ENCODE peak calls at places on chromosomes 12 and 14, in four cellular contexts. W is K562, L is H1, Z is SK-N-SH. J is an unnamed sample.

GRCh38 chr14:25033358-25033757 is 16.6 kb downstream of the STXBP6 start:
- DNase-seq in W (no peak), L (no peak), Z (no peak), J (no peak)

GRCh38 chr12:103858335-103858734 is 17.3 kb upstream of the NT5DC3 start:
- DNase-seq in W (no peak), L (no peak), Z (no peak), J (no peak)

GRCh38 chr14:69632154-69632553 is 20.8 kb downstream of the SUSD6 start:
- DNase-seq in W (no peak), L (no peak), Z (no peak), J (no peak)

GRCh38 chr12:122126713-122127597 is 47.1 kb downstream of the IL31 start:
- DNase-seq in W (no peak), L (no peak), Z (no peak), J (no peak)

GRCh38 chr14:32205984-32206383 is 2.9 kb upstream of the RNU6-8 start:
- DNase-seq in W (no peak), L (no peak), Z (no peak), J (peak)

GRCh38 chr12:990649-991349 is at the start of gene ERC1:
- DNase-seq in W (peak), L (peak), Z (peak), J (no peak)

GRCh38 chr12:7899755-7900154 is 27.0 kb upstream of the SLC2A14 start:
- DNase-seq in W (no peak), L (no peak), Z (no peak), J (no peak)

GRCh38 chr14:98952595-98953325 is 319.2 kb downstream of the BCL11B start:
- DNase-seq in W (no peak), L (no peak), Z (no peak), J (no peak)

GRCh38 chr14:81220488-81220766 is 332 bp downstream of the GTF2A1 start:
- DNase-seq in W (no peak), L (no peak), Z (no peak), J (no peak)

GRCh38 chr14:81219821-81220487 is 805 bp downstream of the GTF2A1 start:
- DNase-seq in W (peak), L (peak), Z (peak), J (no peak)

GRCh38 chr14:81221579-81222102 is 882 bp upstream of the GTF2A1 start:
- DNase-seq in W (no peak), L (no peak), Z (no peak), J (no peak)

GRCh38 chr14:81220767-81221578 is at the start of gene GTF2A1:
- DNase-seq in W (peak), L (peak), Z (peak), J (peak)

DNA sequence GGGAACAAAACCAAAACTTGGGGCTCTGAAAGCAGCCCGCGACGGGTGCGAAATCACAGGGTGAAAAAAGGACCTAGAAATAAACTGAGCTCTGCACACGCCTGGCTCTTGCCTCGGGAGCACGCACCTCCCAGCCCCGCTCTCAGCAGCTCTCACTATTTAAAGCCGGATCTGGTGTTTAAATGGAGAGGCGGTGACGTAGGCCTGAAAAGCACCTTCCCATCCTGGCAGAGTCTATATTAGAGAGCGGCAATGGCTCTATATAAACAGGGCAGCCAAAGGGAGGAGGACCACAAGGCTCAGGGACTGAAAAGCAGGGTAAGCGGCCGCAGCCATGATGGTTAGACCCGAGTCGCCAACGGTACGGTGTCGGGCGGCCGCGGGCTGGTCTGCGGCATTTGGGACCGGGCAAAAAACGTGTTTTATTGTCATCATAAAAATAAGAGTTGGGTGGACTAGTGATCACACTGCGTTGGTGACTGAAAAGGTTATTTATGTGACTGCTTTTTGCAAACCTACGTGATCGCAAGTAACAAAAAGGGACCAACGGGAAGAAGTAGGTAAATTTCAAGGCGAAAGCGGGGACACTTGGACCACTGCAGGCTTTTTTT is 1.4 kb downstream of the GTF2A1 start:
- DNase-seq in W (peak), L (peak), Z (peak), J (peak)
- TF ChIP-seq NRF1 in W (no peak), L (peak), Z (no peak), J (no peak)

GRCh38 chr12:127078577-127079350 is 1188.2 kb upstream of the TMEM132C start:
- DNase-seq in W (no peak), L (no peak), Z (no peak), J (no peak)
- TF ChIP-seq NRF1 in W (no peak), L (no peak), Z (no peak), J (no peak)

GRCh38 chr12:83313322-83313721 is 626.6 kb downstream of the TMTC2 start:
- DNase-seq in W (no peak), L (no peak), Z (no peak), J (no peak)

GRCh38 chr12:83318386-83318971 is 631.8 kb downstream of the TMTC2 start:
- DNase-seq in W (no peak), L (no peak), Z (no peak), J (no peak)

GRCh38 chr12:83317641-83318040 is 630.9 kb downstream of the TMTC2 start:
- DNase-seq in W (no peak), L (no peak), Z (no peak), J (no peak)

GRCh38 chr12:83313827-83314226 is 627.1 kb downstream of the TMTC2 start:
- DNase-seq in W (no peak), L (no peak), Z (no peak), J (no peak)
- TF ChIP-seq NRF1 in W (no peak), L (no peak), Z (no peak), J (no peak)

GRCh38 chr12:4991373-4991772 is 52.3 kb upstream of the KCNA5 start:
- DNase-seq in W (no peak), L (no peak), Z (no peak), J (no peak)

GRCh38 chr12:4984971-4985370 is 58.7 kb upstream of the KCNA5 start:
- DNase-seq in W (no peak), L (no peak), Z (no peak), J (no peak)

GRCh38 chr12:4984344-4984743 is 59.3 kb upstream of the KCNA5 start:
- DNase-seq in W (no peak), L (no peak), Z (no peak), J (no peak)

GRCh38 chr12:4987076-4987775 is 56.5 kb upstream of the KCNA5 start:
- DNase-seq in W (no peak), L (no peak), Z (no peak), J (no peak)

GRCh38 chr12:4985820-4986219 is 57.9 kb upstream of the KCNA5 start:
- DNase-seq in W (no peak), L (no peak), Z (no peak), J (peak)
- TF ChIP-seq NRF1 in W (no peak), L (no peak), Z (no peak), J (no peak)

GRCh38 chr12:98821232-98821631 is 176.1 kb downstream of the APAF1 start:
- DNase-seq in W (no peak), L (no peak), Z (no peak), J (no peak)

GRCh38 chr12:98817779-98818178 is 172.7 kb downstream of the APAF1 start:
- DNase-seq in W (no peak), L (no peak), Z (no peak), J (no peak)

GRCh38 chr12:98821849-98822248 is 176.8 kb downstream of the APAF1 start:
- DNase-seq in W (no peak), L (no peak), Z (no peak), J (no peak)

GRCh38 chr12:98823012-98823411 is 177.9 kb downstream of the APAF1 start:
- DNase-seq in W (no peak), L (no peak), Z (no peak), J (no peak)

GRCh38 chr12:98820005-98820404 is 174.9 kb downstream of the APAF1 start:
- DNase-seq in W (no peak), L (no peak), Z (no peak), J (no peak)
- TF ChIP-seq NRF1 in W (no peak), L (no peak), Z (no peak), J (no peak)

DNA sequence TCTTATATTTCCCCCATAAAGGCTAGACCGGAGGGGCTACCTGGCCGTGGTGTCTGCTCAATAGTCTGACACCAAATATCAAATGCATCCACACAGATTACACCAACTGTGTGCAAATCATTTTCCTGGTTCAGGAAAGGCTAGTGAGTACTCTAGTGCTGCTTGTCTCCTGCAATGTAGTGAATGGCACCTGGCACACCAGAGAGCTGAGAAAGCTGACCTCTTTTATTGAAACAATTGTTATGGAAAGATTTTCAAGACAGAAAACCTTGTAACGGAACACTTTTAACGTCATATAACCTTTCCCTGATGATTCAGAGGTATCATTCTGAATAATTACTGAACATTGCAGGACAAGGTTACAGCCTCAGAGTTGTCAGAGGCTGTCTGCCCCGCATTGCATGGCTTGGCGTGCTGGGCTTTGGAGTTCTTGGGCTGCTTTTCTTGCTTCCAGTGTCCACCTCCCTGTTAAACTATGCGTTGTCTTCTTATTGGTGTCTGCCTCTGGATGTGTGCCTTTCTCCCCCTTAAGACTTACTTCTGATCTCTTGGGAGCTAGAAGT is 40.7 kb upstream of the HDAC7 start:
- DNase-seq in W (no peak), L (no peak), Z (no peak), J (no peak)
- TF ChIP-seq NRF1 in W (no peak), L (no peak), Z (no peak), J (no peak)